ENCODE peak calls at places on chromosome 11, in eight cellular contexts. J is stomach, E is AG04450, W is esophagus muscularis mucosa, I is GM12865, P is colonic mucosa, N is SK-N-SH, O is choroid plexus epithelial cell. S is an unnamed sample.

GRCh38 chr11:120547301-120547700 is 35.8 kb downstream of the GRIK4 start:
- DNase-seq in J (no peak), E (no peak), W (no peak), I (no peak), P (no peak), N (no peak), O (no peak), S (peak)

GRCh38 chr11:36347384-36347906 is 51.4 kb downstream of the PRR5L start:
- DNase-seq in J (no peak), E (no peak), W (peak), I (no peak), P (peak), N (no peak), O (no peak), S (no peak)

GRCh38 chr11:29448246-29448877 is 568.5 kb downstream of the KCNA4 start:
- DNase-seq in J (no peak), E (no peak), W (no peak), I (peak), P (no peak), N (no peak), O (peak), S (peak)

GRCh38 chr11:68691402-68691784 is 7.0 kb downstream of the GAL start:
- DNase-seq in J (no peak), E (no peak), W (no peak), I (no peak), P (no peak), N (no peak), O (no peak), S (no peak)

GRCh38 chr11:7536102-7536501 is 22.3 kb downstream of the PPFIBP2 start:
- DNase-seq in J (no peak), E (no peak), W (no peak), I (no peak), P (peak), N (peak), O (no peak), S (no peak)

GRCh38 chr11:94895971-94896370 is 77.4 kb downstream of the CWC15 start:
- DNase-seq in J (no peak), E (no peak), W (no peak), I (no peak), P (no peak), N (no peak), O (peak), S (peak)

GRCh38 chr11:83061883-83062282 is 9.8 kb downstream of the RAB30 start:
- DNase-seq in J (no peak), E (no peak), W (no peak), I (peak), P (no peak), N (no peak), O (no peak), S (no peak)

GRCh38 chr11:2379471-2380174 is 2.5 kb downstream of the CD81 start:
- DNase-seq in J (no peak), E (no peak), W (no peak), I (no peak), P (no peak), N (no peak), O (no peak), S (no peak)

GRCh38 chr11:11348303-11348702 is 4.7 kb downstream of the CSNK2A3 start:
- DNase-seq in J (no peak), E (no peak), W (no peak), I (no peak), P (no peak), N (no peak), O (no peak), S (no peak)

GRCh38 chr11:117669616-117670015 is 127.4 kb downstream of the DSCAML1 start:
- DNase-seq in J (no peak), E (no peak), W (no peak), I (no peak), P (no peak), N (no peak), O (no peak), S (no peak)

GRCh38 chr11:107999759-108000455 is 8.8 kb upstream of the CUL5 start:
- DNase-seq in J (no peak), E (no peak), W (no peak), I (peak), P (no peak), N (peak), O (peak), S (peak)

GRCh38 chr11:96567193-96567592 is 177.4 kb downstream of the JRKL start:
- DNase-seq in J (no peak), E (no peak), W (no peak), I (no peak), P (no peak), N (no peak), O (peak), S (peak)

DNA sequence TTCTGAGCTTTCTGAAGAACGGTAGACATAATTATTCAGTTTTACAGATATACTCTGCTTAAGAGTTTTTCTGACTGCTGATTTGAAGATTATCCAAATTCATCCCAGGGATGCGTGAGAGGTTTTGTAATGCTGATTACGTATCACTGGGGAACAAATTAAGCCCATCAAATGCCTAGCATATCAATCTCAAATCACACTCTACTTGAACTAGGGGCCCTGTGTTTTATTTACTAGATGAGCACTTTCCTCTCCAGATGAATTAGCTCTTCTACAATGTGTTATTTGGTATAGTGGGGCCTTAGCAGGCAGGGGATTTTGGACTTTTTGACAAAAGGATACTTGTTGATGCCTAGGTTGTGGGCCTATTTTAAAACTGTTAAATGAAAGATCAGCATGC is 177.9 kb downstream of the JRKL start:
- DNase-seq in J (no peak), E (no peak), W (no peak), I (no peak), P (no peak), N (no peak), O (peak), S (no peak)
- H3K4me3 ChIP-seq in J (no peak), E (no peak), W (no peak), I (no peak), P (no peak), N (no peak), O (no peak), S (no peak)

GRCh38 chr11:843086-843704 is 543 bp downstream of the TSPAN4 start:
- DNase-seq in J (no peak), E (no peak), W (no peak), I (no peak), P (no peak), N (peak), O (no peak), S (no peak)
- TF ChIP-seq CTCF in J (no peak), E (peak), W (no peak), I (no peak), P (no peak), N (no peak), O (no peak), S (peak)

GRCh38 chr11:122192634-122193245 is 76.7 kb upstream of the BLID start:
- DNase-seq in J (no peak), E (no peak), W (peak), I (peak), P (no peak), N (no peak), O (peak), S (peak)
- H3K4me3 ChIP-seq in J (no peak), E (no peak), W (no peak), I (no peak), P (no peak), N (no peak), O (no peak), S (no peak)

GRCh38 chr11:47348859-47349258 is 3.6 kb downstream of the MYBPC3 start:
- DNase-seq in J (no peak), E (no peak), W (no peak), I (peak), P (no peak), N (peak), O (peak), S (no peak)
- TF ChIP-seq CTCF in J (no peak), E (peak), W (no peak), I (peak), P (no peak), N (peak), O (peak), S (peak)

GRCh38 chr11:58830693-58831301 is 13.7 kb downstream of the GLYATL2 start:
- DNase-seq in J (no peak), E (no peak), W (no peak), I (no peak), P (no peak), N (no peak), O (no peak), S (no peak)
- H3K4me3 ChIP-seq in J (no peak), E (no peak), W (no peak), I (no peak), P (no peak), N (no peak), O (no peak), S (no peak)

DNA sequence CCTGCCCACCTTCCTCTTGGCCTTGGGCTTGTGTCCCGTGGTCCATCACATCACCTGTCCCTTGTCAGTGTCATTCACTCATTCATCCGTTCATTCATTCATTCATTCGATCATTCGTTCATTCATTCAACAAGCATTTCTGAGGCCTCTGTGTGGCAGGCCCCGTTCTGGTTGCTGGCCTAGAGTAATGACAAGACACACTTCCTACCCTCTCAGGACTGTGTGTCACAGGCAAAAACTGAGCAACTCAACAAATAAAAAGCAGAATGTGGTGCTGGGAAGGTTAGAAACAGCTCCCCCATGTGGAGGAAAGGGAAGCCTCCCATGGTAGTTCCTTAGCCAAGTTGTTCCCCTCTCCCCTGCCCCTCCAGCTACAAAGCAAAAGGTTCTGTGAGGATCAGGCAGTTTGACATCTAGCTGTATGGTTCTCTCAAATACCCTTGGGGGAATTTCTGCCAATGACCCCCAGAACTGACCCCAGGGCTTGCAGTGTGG is 1.6 kb upstream of the OMP start:
- DNase-seq in J (no peak), E (no peak), W (no peak), I (peak), P (no peak), N (peak), O (peak), S (peak)
- TF ChIP-seq CTCF in J (no peak), E (peak), W (no peak), I (peak), P (peak), N (peak), O (peak), S (peak)

DNA sequence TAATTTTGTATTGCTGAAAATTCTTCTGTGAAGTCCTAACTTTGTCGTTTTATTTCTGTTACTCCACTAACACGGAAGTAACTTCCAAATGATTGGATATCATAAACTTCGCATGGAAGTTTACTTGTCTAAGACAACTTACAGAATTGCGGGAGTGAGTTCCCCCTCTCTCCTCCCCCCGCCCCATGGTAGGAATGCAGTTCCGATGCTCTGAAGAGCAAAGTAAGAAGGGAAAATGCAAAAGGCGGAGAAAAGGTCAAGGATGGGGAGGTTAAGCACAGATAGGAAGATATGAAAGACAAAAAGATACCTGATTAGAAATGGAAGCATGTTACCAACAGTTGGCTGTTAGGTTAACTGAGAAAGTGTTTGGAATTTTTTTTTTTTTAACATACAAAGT is 1.3 kb downstream of the EIF3M start:
- DNase-seq in J (no peak), E (no peak), W (no peak), I (no peak), P (no peak), N (no peak), O (no peak), S (peak)
- H3K4me3 ChIP-seq in J (peak), E (peak), W (peak), I (peak), P (peak), N (peak), O (peak), S (peak)

GRCh38 chr11:9687736-9688494 is 24.0 kb downstream of the SWAP70 start:
- DNase-seq in J (peak), E (no peak), W (no peak), I (no peak), P (no peak), N (no peak), O (peak), S (no peak)

GRCh38 chr11:9688716-9689511 is 25.0 kb downstream of the SWAP70 start:
- DNase-seq in J (no peak), E (peak), W (no peak), I (peak), P (no peak), N (peak), O (peak), S (peak)

GRCh38 chr11:9691865-9692264 is 28.0 kb downstream of the SWAP70 start:
- DNase-seq in J (no peak), E (no peak), W (no peak), I (no peak), P (no peak), N (no peak), O (peak), S (peak)

GRCh38 chr11:9692696-9693095 is 28.8 kb downstream of the SWAP70 start:
- DNase-seq in J (no peak), E (no peak), W (no peak), I (no peak), P (no peak), N (no peak), O (no peak), S (no peak)

DNA sequence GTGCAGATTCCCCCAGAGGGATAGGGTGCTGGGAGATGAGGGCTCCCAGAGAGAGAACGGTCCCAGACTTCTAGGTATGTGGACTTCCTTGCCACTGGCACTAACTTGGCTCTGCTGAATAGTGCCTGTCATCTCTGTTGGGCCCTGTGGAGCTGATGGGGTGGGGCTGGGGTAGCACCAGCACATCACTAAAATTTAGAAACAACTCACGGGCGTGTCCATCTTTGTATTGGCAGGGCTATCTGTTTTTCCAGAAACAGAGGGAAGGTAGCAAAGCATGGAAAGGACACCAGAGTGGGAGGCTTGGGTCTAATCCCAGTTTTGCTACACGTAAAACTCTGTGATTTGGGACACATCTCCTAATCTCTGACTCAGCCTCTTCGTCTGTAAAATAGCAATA is 25.8 kb downstream of the SWAP70 start:
- DNase-seq in J (no peak), E (no peak), W (no peak), I (no peak), P (no peak), N (no peak), O (no peak), S (no peak)
- TF ChIP-seq CTCF in J (no peak), E (no peak), W (no peak), I (no peak), P (no peak), N (no peak), O (no peak), S (no peak)

S was measured in bronchial epithelial cell.